ENCODE peak calls at places on chromosomes 2 and 18, in seven cellular contexts. One of them, this sample, is unnamed.

GRCh38 chr2:187783446-187783845 is 229.2 kb upstream of the TFPI start:
- DNase-seq in mesenchymal stem cell: no peak
- DNase-seq in H1: no peak
- DNase-seq in trophoblast cell: no peak
- DNase-seq in H9: no peak
- DNase-seq in neuronal stem cell: no peak
- DNase-seq in IMR-90: no peak
- DNase-seq in this sample: peak; percentile 2

GRCh38 chr2:55311444-55311870 is 42.4 kb upstream of the MTIF2 start:
- DNase-seq in H1: no peak
- DNase-seq in H9: no peak
- DNase-seq in trophoblast cell: no peak
- DNase-seq in neuronal stem cell: no peak
- DNase-seq in IMR-90: peak; percentile 56
- DNase-seq in mesenchymal stem cell: peak; percentile 69
- DNase-seq in this sample: no peak

GRCh38 chr2:46326231-46326980 is 29.2 kb downstream of the EPAS1 start:
- DNase-seq in H1: no peak
- DNase-seq in neuronal stem cell: no peak
- DNase-seq in IMR-90: no peak
- DNase-seq in trophoblast cell: peak; percentile 89
- DNase-seq in H9: no peak
- DNase-seq in mesenchymal stem cell: no peak
- DNase-seq in this sample: no peak

GRCh38 chr2:235463893-235464292 is 29.9 kb upstream of the AGAP1 start:
- DNase-seq in IMR-90: no peak
- DNase-seq in H1: no peak
- DNase-seq in neuronal stem cell: no peak
- DNase-seq in H9: no peak
- DNase-seq in trophoblast cell: no peak
- DNase-seq in mesenchymal stem cell: no peak
- DNase-seq in this sample: no peak

GRCh38 chr2:16259010-16259409 is 318.7 kb downstream of the MYCN start:
- DNase-seq in neuronal stem cell: no peak
- DNase-seq in IMR-90: no peak
- DNase-seq in trophoblast cell: no peak
- DNase-seq in mesenchymal stem cell: no peak
- DNase-seq in H9: no peak
- DNase-seq in H1: no peak
- DNase-seq in this sample: no peak

GRCh38 chr2:241864897-241865213 is 4.7 kb upstream of the RTP5 start:
- DNase-seq in trophoblast cell: no peak
- DNase-seq in IMR-90: no peak
- DNase-seq in neuronal stem cell: no peak
- DNase-seq in mesenchymal stem cell: no peak
- DNase-seq in H9: no peak
- DNase-seq in H1: no peak
- DNase-seq in this sample: no peak

GRCh38 chr2:226795281-226796011 is 4.2 kb downstream of the IRS1 start:
- DNase-seq in mesenchymal stem cell: no peak
- DNase-seq in H9: no peak
- DNase-seq in trophoblast cell: no peak
- DNase-seq in neuronal stem cell: no peak
- DNase-seq in H1: peak; percentile 48
- DNase-seq in IMR-90: peak; percentile 56
- DNase-seq in this sample: no peak

GRCh38 chr2:75407038-75407530 is 153.7 kb downstream of the EVA1A start:
- DNase-seq in H1: no peak
- DNase-seq in H9: no peak
- DNase-seq in mesenchymal stem cell: no peak
- DNase-seq in IMR-90: no peak
- DNase-seq in trophoblast cell: no peak
- DNase-seq in neuronal stem cell: no peak
- DNase-seq in this sample: no peak

GRCh38 chr18:46672062-46672970 is 15.3 kb upstream of the LOXHD1 start:
- DNase-seq in neuronal stem cell: no peak
- DNase-seq in trophoblast cell: no peak
- DNase-seq in mesenchymal stem cell: peak; percentile 49
- DNase-seq in H9: no peak
- DNase-seq in H1: no peak
- DNase-seq in IMR-90: peak; percentile 7
- DNase-seq in this sample: peak; percentile 31

GRCh38 chr2:86821306-86821705 is 30.6 kb upstream of the CD8A start:
- DNase-seq in trophoblast cell: no peak
- DNase-seq in H1: no peak
- DNase-seq in IMR-90: no peak
- DNase-seq in neuronal stem cell: no peak
- DNase-seq in mesenchymal stem cell: no peak
- DNase-seq in H9: no peak
- DNase-seq in this sample: no peak

GRCh38 chr2:67209107-67209506 is 188.0 kb upstream of the ETAA1 start:
- DNase-seq in neuronal stem cell: no peak
- DNase-seq in trophoblast cell: no peak
- DNase-seq in H9: no peak
- DNase-seq in H1: no peak
- DNase-seq in IMR-90: no peak
- DNase-seq in mesenchymal stem cell: no peak
- DNase-seq in this sample: no peak

GRCh38 chr2:231917280-231918088 is 8.7 kb downstream of the NPPC start:
- DNase-seq in trophoblast cell: no peak
- DNase-seq in H9: peak; percentile 20
- DNase-seq in H1: no peak
- DNase-seq in neuronal stem cell: no peak
- DNase-seq in IMR-90: no peak
- DNase-seq in mesenchymal stem cell: no peak
- DNase-seq in this sample: peak; percentile 26

GRCh38 chr2:11532434-11533055 is 1.3 kb upstream of the GREB1 start:
- DNase-seq in IMR-90: peak; percentile 24
- DNase-seq in H9: no peak
- DNase-seq in mesenchymal stem cell: peak; percentile 54
- DNase-seq in trophoblast cell: no peak
- DNase-seq in neuronal stem cell: no peak
- DNase-seq in H1: no peak
- DNase-seq in this sample: no peak

GRCh38 chr2:178193823-178194599 is at the start of gene OSBPL6:
- DNase-seq in H1: peak; percentile 76
- DNase-seq in IMR-90: peak; percentile 82
- DNase-seq in trophoblast cell: peak; percentile 65
- DNase-seq in H9: peak; percentile 79
- DNase-seq in neuronal stem cell: peak; percentile 83
- DNase-seq in mesenchymal stem cell: peak; percentile 88
- DNase-seq in this sample: peak; percentile 83

GRCh38 chr18:49072524-49072934 is 121.8 kb upstream of the SMAD7 start:
- DNase-seq in mesenchymal stem cell: no peak
- DNase-seq in trophoblast cell: no peak
- DNase-seq in neuronal stem cell: no peak
- DNase-seq in IMR-90: peak; percentile 61
- DNase-seq in H9: no peak
- DNase-seq in H1: no peak
- DNase-seq in this sample: no peak

GRCh38 chr2:98929920-98930319 is 6.1 kb downstream of the CRACDL start:
- DNase-seq in H9: no peak
- DNase-seq in IMR-90: no peak
- DNase-seq in H1: no peak
- DNase-seq in mesenchymal stem cell: no peak
- DNase-seq in trophoblast cell: no peak
- DNase-seq in neuronal stem cell: no peak
- DNase-seq in this sample: no peak

GRCh38 chr18:48719988-48720654 is 181.3 kb downstream of the CTIF start:
- DNase-seq in neuronal stem cell: no peak
- DNase-seq in H9: no peak
- DNase-seq in H1: no peak
- DNase-seq in trophoblast cell: no peak
- DNase-seq in mesenchymal stem cell: peak; percentile 45
- DNase-seq in IMR-90: peak; percentile 74
- DNase-seq in this sample: peak; percentile 43

DNA sequence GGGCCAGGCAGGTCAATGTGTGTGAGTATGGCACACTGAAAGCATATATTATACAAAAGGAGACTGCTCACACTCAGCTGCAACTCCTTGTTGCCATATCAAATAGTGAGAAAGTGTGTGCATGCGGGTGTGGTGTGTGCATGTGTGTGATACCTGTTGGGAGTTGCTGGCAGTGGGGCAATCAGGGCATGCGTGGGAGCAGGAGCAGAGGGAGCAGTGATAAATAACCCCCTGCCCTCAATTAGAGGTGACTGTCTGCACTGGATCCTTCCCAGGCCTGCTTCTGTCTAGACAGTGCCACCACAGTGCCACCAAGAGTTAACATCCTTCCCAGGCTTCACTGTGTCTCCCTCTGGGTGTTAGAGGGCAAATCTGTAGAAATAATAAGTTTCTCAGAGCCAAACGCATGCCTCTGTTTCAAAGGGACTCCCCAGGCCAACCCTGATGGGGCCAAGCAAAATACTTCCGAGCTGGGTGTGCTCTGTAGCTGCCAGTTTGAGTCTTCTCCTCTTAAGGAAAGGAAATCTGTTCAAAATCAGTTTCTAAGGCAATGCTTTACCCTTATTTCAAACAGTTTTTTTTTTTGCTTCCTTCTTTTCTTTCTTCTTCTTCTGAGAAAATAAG is 45.5 kb downstream of the RDH14 start:
- DNase-seq in IMR-90: no peak
- DNase-seq in H1: no peak
- DNase-seq in neuronal stem cell: no peak
- DNase-seq in trophoblast cell: no peak
- DNase-seq in mesenchymal stem cell: peak; percentile 29
- DNase-seq in H9: no peak
- DNase-seq in this sample: no peak
- H3K23ac ChIP-seq in IMR-90: peak overlapping the region; percentile 88
- H3K23ac ChIP-seq in H1: no peak overlapping the region
- H3K23ac ChIP-seq in neuronal stem cell: no peak overlapping the region
- H3K23ac ChIP-seq in trophoblast cell: no peak overlapping the region
- H3K23ac ChIP-seq in mesenchymal stem cell: no peak overlapping the region
- H3K23ac ChIP-seq in H9: no peak overlapping the region
- H3K23ac ChIP-seq in this sample: no peak overlapping the region

GRCh38 chr2:97868986-97869721 is 126.6 kb downstream of the TMEM131 start:
- DNase-seq in H9: peak; percentile 46
- DNase-seq in mesenchymal stem cell: peak; percentile 98
- DNase-seq in neuronal stem cell: peak; percentile 9
- DNase-seq in trophoblast cell: peak; percentile 69
- DNase-seq in IMR-90: peak; percentile 94
- DNase-seq in H1: no peak
- DNase-seq in this sample: peak; percentile 90

GRCh38 chr2:97870396-97870843 is 125.3 kb downstream of the TMEM131 start:
- DNase-seq in neuronal stem cell: no peak
- DNase-seq in H1: no peak
- DNase-seq in IMR-90: peak; percentile 89
- DNase-seq in mesenchymal stem cell: peak; percentile 96
- DNase-seq in H9: no peak
- DNase-seq in trophoblast cell: peak; percentile 87
- DNase-seq in this sample: peak; percentile 70

GRCh38 chr2:97869722-97870346 is 125.9 kb downstream of the TMEM131 start:
- DNase-seq in H9: no peak
- DNase-seq in trophoblast cell: no peak
- DNase-seq in mesenchymal stem cell: no peak
- DNase-seq in neuronal stem cell: no peak
- DNase-seq in H1: no peak
- DNase-seq in IMR-90: peak; percentile 1
- DNase-seq in this sample: no peak

GRCh38 chr2:97871096-97871780 is 124.5 kb downstream of the TMEM131 start:
- DNase-seq in neuronal stem cell: no peak
- DNase-seq in H1: no peak
- DNase-seq in H9: no peak
- DNase-seq in mesenchymal stem cell: peak; percentile 53
- DNase-seq in trophoblast cell: peak; percentile 82
- DNase-seq in IMR-90: peak; percentile 79
- DNase-seq in this sample: peak; percentile 34
- H3K9ac ChIP-seq in neuronal stem cell: no peak overlapping the region
- H3K9ac ChIP-seq in H1: no peak overlapping the region
- H3K9ac ChIP-seq in H9: no peak overlapping the region
- H3K9ac ChIP-seq in mesenchymal stem cell: peak overlapping the region; percentile 82
- H3K9ac ChIP-seq in trophoblast cell: no peak overlapping the region
- H3K9ac ChIP-seq in IMR-90: no peak overlapping the region
- H3K9ac ChIP-seq in this sample: no peak overlapping the region

GRCh38 chr2:69815717-69816116 is 13.7 kb upstream of the GMCL1 start:
- DNase-seq in H9: no peak
- DNase-seq in neuronal stem cell: no peak
- DNase-seq in H1: peak; percentile 43
- DNase-seq in IMR-90: no peak
- DNase-seq in mesenchymal stem cell: no peak
- DNase-seq in trophoblast cell: no peak
- DNase-seq in this sample: no peak

GRCh38 chr2:69816923-69817542 is 12.4 kb upstream of the GMCL1 start:
- DNase-seq in trophoblast cell: peak; percentile 86
- DNase-seq in IMR-90: peak; percentile 89
- DNase-seq in H1: peak; percentile 68
- DNase-seq in mesenchymal stem cell: peak; percentile 87
- DNase-seq in neuronal stem cell: peak; percentile 77
- DNase-seq in H9: peak; percentile 73
- DNase-seq in this sample: peak; percentile 91

DNA sequence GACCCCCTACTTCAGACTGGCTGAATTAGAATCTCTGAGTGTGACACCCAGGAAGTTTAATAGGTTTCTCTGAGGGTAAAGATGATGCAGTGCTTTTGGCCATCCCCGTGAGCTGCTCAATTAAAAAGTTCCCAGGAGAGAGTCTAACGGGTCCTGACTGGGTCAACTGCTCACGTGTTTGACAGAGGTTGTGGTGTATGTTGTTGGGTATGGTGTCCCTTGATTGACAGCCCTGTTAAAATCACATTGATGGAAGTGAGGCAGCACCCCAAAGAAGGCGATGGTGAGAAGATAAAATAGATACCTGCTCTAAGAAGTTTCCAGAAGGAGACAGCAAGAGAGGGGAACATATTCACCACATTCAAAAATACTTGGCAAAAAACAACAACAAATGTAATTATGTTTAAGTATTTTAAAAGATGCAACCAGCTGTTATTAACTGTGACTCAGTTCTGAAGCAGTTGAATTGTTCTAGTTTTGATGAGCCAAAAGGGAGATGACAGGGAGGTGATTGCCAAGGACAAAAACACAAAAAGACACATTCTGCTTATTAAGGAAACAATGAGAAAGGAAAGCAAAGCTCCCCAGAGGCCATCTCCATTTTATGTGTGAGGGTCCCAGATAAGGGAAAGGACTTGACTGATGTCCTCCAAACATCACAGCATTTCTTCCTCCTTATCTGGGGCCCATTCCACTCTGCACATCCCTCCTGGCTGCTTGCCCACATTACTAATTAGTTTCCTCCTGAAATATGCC is 11.5 kb upstream of the GMCL1 start:
- DNase-seq in IMR-90: no peak
- DNase-seq in neuronal stem cell: no peak
- DNase-seq in H9: no peak
- DNase-seq in mesenchymal stem cell: no peak
- DNase-seq in H1: no peak
- DNase-seq in trophoblast cell: no peak
- DNase-seq in this sample: no peak
- H3K23ac ChIP-seq in IMR-90: peak overlapping the region; percentile 3
- H3K23ac ChIP-seq in neuronal stem cell: no peak overlapping the region
- H3K23ac ChIP-seq in H9: no peak overlapping the region
- H3K23ac ChIP-seq in mesenchymal stem cell: no peak overlapping the region
- H3K23ac ChIP-seq in H1: no peak overlapping the region
- H3K23ac ChIP-seq in trophoblast cell: no peak overlapping the region
- H3K23ac ChIP-seq in this sample: no peak overlapping the region

DNA sequence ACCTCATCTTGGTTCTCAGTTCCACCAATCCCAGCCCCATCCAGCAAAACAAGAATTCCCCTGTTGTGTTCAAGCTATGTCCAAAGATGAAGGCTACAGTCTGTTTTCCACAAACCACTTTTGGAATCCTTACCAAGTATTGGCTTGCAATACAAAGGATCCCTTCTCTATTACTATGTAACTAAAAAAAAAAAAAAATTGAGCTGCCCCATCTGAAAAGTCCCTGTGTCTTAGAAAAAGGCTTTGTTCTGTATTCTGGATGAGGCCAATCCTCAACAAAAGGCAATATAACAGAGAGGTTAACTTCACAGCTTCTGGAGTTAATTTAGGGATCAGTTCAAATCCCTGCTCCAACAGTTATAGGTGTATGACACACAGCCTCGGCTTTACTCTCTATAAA is 61.1 kb upstream of the ATL2 start:
- DNase-seq in H1: no peak
- DNase-seq in trophoblast cell: no peak
- DNase-seq in H9: no peak
- DNase-seq in IMR-90: no peak
- DNase-seq in mesenchymal stem cell: no peak
- DNase-seq in neuronal stem cell: no peak
- DNase-seq in this sample: no peak
- H3K9ac ChIP-seq in H1: no peak overlapping the region
- H3K9ac ChIP-seq in trophoblast cell: no peak overlapping the region
- H3K9ac ChIP-seq in H9: no peak overlapping the region
- H3K9ac ChIP-seq in IMR-90: no peak overlapping the region
- H3K9ac ChIP-seq in mesenchymal stem cell: no peak overlapping the region
- H3K9ac ChIP-seq in neuronal stem cell: no peak overlapping the region
- H3K9ac ChIP-seq in this sample: no peak overlapping the region